ENCODE peak calls at places on chromosomes 5 and 9, in five cellular contexts. R, F, T, Y and V are unnamed samples.
A peak's percentile ranks its signal among the peaks of the same experiment; 100 is the strongest.

GRCh38 chr5:179405054-179405416 is 59.8 kb upstream of the ADAMTS2 start:
- DNase-seq in F (no peak), T (no peak), Y (no peak), R (no peak), V (no peak)

GRCh38 chr9:72352911-72353388 is 12.1 kb downstream of the ZFAND5 start:
- DNase-seq in R (no peak), Y (peak; percentile 42), T (no peak), F (no peak), V (no peak)

GRCh38 chr5:62289813-62290212 is 16.2 kb upstream of the KIF2A start:
- DNase-seq in T (no peak), Y (no peak), F (no peak), R (no peak), V (no peak)

GRCh38 chr5:96175090-96175489 is 213.4 kb upstream of the ELL2 start:
- DNase-seq in F (peak; percentile 33), T (no peak), R (no peak), Y (no peak), V (no peak)

GRCh38 chr9:22722492-22722891 is 275.9 kb downstream of the DMRTA1 start:
- DNase-seq in R (no peak), F (no peak), Y (no peak), T (no peak), V (no peak)

GRCh38 chr5:162193012-162193411 is 125.4 kb downstream of the GABRG2 start:
- DNase-seq in Y (no peak), T (no peak), F (no peak), R (no peak), V (no peak)

GRCh38 chr9:137070906-137071275 is 534 bp upstream of the SAPCD2 start:
- DNase-seq in F (no peak), T (no peak), R (peak; percentile 54), Y (no peak), V (no peak)

GRCh38 chr9:21070171-21070571 is 7.6 kb downstream of the IFNB1 start:
- DNase-seq in R (no peak), T (peak; percentile 43), Y (peak; percentile 98), F (peak; percentile 16), V (peak; percentile 94)

GRCh38 chr5:96663608-96664007 is 1.4 kb downstream of the CAST start:
- DNase-seq in T (no peak), R (no peak), Y (no peak), F (no peak), V (no peak)

GRCh38 chr5:180018661-180019060 is 52.9 kb downstream of the RNF130 start:
- DNase-seq in R (no peak), T (no peak), F (no peak), Y (no peak), V (no peak)

GRCh38 chr9:76720245-76720644 is 44.0 kb upstream of the PCA3 start:
- DNase-seq in Y (no peak), F (no peak), R (no peak), T (no peak), V (no peak)

GRCh38 chr5:137688248-137688840 is 47.5 kb downstream of the KLHL3 start:
- DNase-seq in T (no peak), R (no peak), F (no peak), Y (peak; percentile 11), V (no peak)

GRCh38 chr9:81499021-81499454 is 190.3 kb downstream of the TLE1 start:
- DNase-seq in R (no peak), T (no peak), F (no peak), Y (peak; percentile 85), V (peak; percentile 28)

GRCh38 chr5:91240175-91240574 is 142.9 kb downstream of the ARRDC3 start:
- DNase-seq in R (no peak), F (no peak), T (no peak), Y (no peak), V (no peak)

GRCh38 chr5:133381571-133382365 is 230.6 kb downstream of the FSTL4 start:
- DNase-seq in R (no peak), Y (no peak), T (no peak), F (no peak), V (no peak)

GRCh38 chr9:31210982-31211570 is 1173.4 kb upstream of the ACO1 start:
- DNase-seq in Y (no peak), R (no peak), T (no peak), F (no peak), V (no peak)

GRCh38 chr5:89473196-89473595 is 590.2 kb upstream of the MEF2C start:
- DNase-seq in F (no peak), R (no peak), Y (no peak), T (no peak), V (peak; percentile 72)

GRCh38 chr5:121974261-121974660 is 12.5 kb downstream of the SRFBP1 start:
- DNase-seq in F (no peak), R (no peak), Y (peak; percentile 48), T (no peak), V (peak; percentile 58)

GRCh38 chr9:13707635-13708410 is 428.3 kb upstream of the MPDZ start:
- DNase-seq in T (no peak), F (no peak), R (no peak), Y (peak; percentile 47), V (peak; percentile 79)

GRCh38 chr5:168468836-168469235 is 17.4 kb upstream of the RARS1 start:
- DNase-seq in F (no peak), T (no peak), Y (peak; percentile 93), R (no peak), V (peak; percentile 81)

GRCh38 chr9:122195875-122196274 is 32.9 kb downstream of the LHX6 start:
- DNase-seq in R (no peak), F (no peak), Y (no peak), T (no peak), V (no peak)

GRCh38 chr5:43104102-43104501 is 16.6 kb upstream of the ZNF131 start:
- DNase-seq in F (no peak), R (no peak), T (no peak), Y (no peak), V (no peak)

GRCh38 chr9:124122321-124122720 is 110.8 kb downstream of the LHX2 start:
- DNase-seq in R (no peak), F (no peak), T (no peak), Y (peak; percentile 17), V (no peak)

GRCh38 chr9:18979367-18979766 is 53.6 kb downstream of the SAXO1 start:
- DNase-seq in F (no peak), T (no peak), Y (peak; percentile 71), R (no peak), V (peak; percentile 55)

GRCh38 chr5:149128023-149128875 is 13.0 kb upstream of the ABLIM3 start:
- DNase-seq in F (no peak), T (peak; percentile 63), R (no peak), Y (peak; percentile 41), V (peak; percentile 47)

GRCh38 chr5:149129181-149129580 is 12.1 kb upstream of the ABLIM3 start:
- DNase-seq in Y (peak; percentile 59), R (no peak), F (no peak), T (no peak), V (no peak)

GRCh38 chr5:149130932-149131273 is 10.4 kb upstream of the ABLIM3 start:
- DNase-seq in Y (no peak), R (no peak), T (no peak), F (no peak), V (no peak)

GRCh38 chr5:149132474-149132873 is 8.8 kb upstream of the ABLIM3 start:
- DNase-seq in R (no peak), T (no peak), Y (peak; percentile 35), F (no peak), V (no peak)

DNA sequence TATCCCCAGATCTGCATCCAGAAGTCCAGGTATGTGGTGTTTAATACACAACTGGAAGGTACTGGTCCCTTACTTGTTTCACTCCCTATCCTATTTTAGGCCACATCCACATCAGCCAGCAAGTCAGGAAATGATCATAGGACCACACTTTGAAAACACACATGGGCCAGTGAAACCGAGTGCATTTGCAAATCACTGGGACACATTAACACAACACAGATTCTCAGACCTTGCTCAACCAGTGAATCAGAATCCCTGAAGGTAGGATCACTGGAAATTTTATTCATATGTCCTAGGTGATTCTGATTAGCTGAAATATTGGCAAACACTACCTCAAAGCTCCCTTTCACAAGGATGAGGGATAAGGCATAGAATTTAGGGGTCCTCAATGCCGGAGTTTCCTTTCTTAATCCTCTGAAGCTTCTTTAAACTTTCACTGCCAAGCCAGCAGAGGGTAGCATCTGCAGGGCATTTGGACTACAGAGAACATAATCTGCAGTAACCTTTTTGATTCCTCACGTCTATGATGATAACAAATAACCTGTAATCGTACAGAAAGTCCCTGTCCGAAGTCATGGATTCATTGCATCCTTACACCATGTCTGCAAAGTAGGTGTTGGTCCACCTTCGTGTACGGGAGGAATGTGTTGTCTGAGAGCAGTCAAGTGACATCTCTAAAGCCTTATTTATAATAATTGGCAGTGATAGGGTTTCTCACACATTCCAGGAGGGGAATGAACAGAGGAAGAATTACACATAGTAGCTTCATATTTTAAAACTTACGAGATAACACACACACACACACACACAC is 11.0 kb upstream of the ABLIM3 start:
- DNase-seq in F (no peak), Y (peak; percentile 49), R (no peak), T (no peak), V (no peak)
- TF ChIP-seq CTCF in F (peak; percentile 48), Y (peak; percentile 56), R (peak; percentile 15), T (peak; percentile 46), V (peak; percentile 73)

GRCh38 chr9:134214766-134215394 is 50.5 kb upstream of the RNU6ATAC start:
- DNase-seq in F (no peak), T (no peak), R (no peak), Y (no peak), V (no peak)
- H3K27ac ChIP-seq in F (no peak overlapping the region), T (no peak overlapping the region), R (peak overlapping the region; percentile 46), Y (peak overlapping the region; percentile 99), V (no peak overlapping the region)

GRCh38 chr9:116157436-116158138 is 4.0 kb downstream of the PAPPA start:
- DNase-seq in F (no peak), Y (peak; percentile 60), R (no peak), T (no peak), V (peak; percentile 58)
- H3K4me3 ChIP-seq in F (no peak overlapping the region), Y (peak overlapping the region; percentile 46), R (no peak overlapping the region), T (peak overlapping the region; percentile 18), V (peak overlapping the region; percentile 88)

GRCh38 chr5:69083412-69083811 is 10.4 kb upstream of the SLC30A5 start:
- DNase-seq in F (peak; percentile 47), R (no peak), T (no peak), Y (no peak), V (no peak)
- TF ChIP-seq CTCF in F (peak; percentile 44), R (no peak), T (peak; percentile 17), Y (no peak), V (peak; percentile 15)

GRCh38 chr5:134464988-134465855 is 53.5 kb upstream of the CDKN2AIPNL start:
- DNase-seq in F (no peak), R (no peak), T (peak; percentile 23), Y (no peak), V (no peak)

GRCh38 chr5:134462761-134463160 is 51.1 kb upstream of the CDKN2AIPNL start:
- DNase-seq in F (no peak), R (no peak), Y (no peak), T (no peak), V (no peak)

GRCh38 chr5:134465856-134466240 is 54.2 kb upstream of the CDKN2AIPNL start:
- DNase-seq in Y (peak; percentile 90), R (peak; percentile 85), T (peak; percentile 78), F (peak; percentile 68), V (peak; percentile 81)

GRCh38 chr5:134463176-134463720 is 51.6 kb upstream of the CDKN2AIPNL start:
- DNase-seq in R (no peak), Y (no peak), T (no peak), F (no peak), V (no peak)

GRCh38 chr5:134463991-134464760 is 52.5 kb upstream of the CDKN2AIPNL start:
- DNase-seq in F (no peak), T (no peak), Y (peak; percentile 49), R (no peak), V (peak; percentile 14)
- H3K27ac ChIP-seq in F (no peak overlapping the region), T (peak overlapping the region; percentile 80), Y (no peak overlapping the region), R (no peak overlapping the region), V (no peak overlapping the region)